ENCODE peak calls at places on chromosomes 11 and 22, in ten cellular contexts. F is lower lobe of right lung, V is kidney, P is body of pancreas, L is PC-9, D is uterus, I is esophagus squamous epithelium, B is stomach, H is breast epithelium, Y is DND-41. O is an unnamed sample.

GRCh38 chr11:106990322-106990721 is 28.0 kb downstream of the GUCY1A2 start:
- DNase-seq in F (no peak), V (peak; percentile 66), P (no peak), L (no peak), D (no peak), I (no peak), B (no peak), H (no peak), Y (no peak), O (no peak)

GRCh38 chr11:110711776-110712642 is at the start of gene ARHGAP20:
- DNase-seq in F (peak; percentile 84), V (peak; percentile 92), P (peak; percentile 45), L (no peak), D (peak; percentile 77), I (no peak), B (peak; percentile 76), H (peak; percentile 41), Y (no peak), O (peak; percentile 83)

GRCh38 chr11:32713496-32713895 is 81.0 kb downstream of the CCDC73 start:
- DNase-seq in F (no peak), V (no peak), P (no peak), L (peak; percentile 11), D (no peak), I (no peak), B (no peak), H (no peak), Y (no peak), O (no peak)

GRCh38 chr11:115221461-115222069 is 282.6 kb downstream of the CADM1 start:
- DNase-seq in F (no peak), V (no peak), P (no peak), L (no peak), D (no peak), I (no peak), B (no peak), H (no peak), Y (no peak), O (no peak)

GRCh38 chr11:122140535-122140934 is 24.5 kb upstream of the BLID start:
- DNase-seq in F (no peak), V (no peak), P (no peak), L (no peak), D (no peak), I (no peak), B (no peak), H (no peak), Y (no peak), O (no peak)

GRCh38 chr11:82671451-82671850 is 62.2 kb downstream of the FAM181B start:
- DNase-seq in F (no peak), V (no peak), P (no peak), L (no peak), D (no peak), I (no peak), B (no peak), H (no peak), Y (no peak), O (no peak)

GRCh38 chr11:116512841-116513240 is 259.9 kb downstream of the BUD13 start:
- DNase-seq in F (no peak), V (no peak), P (no peak), L (no peak), D (no peak), I (no peak), B (peak; percentile 10), H (no peak), Y (no peak), O (no peak)

GRCh38 chr22:33192156-33192555 is 134.0 kb upstream of the SYN3 start:
- DNase-seq in F (no peak), V (no peak), P (no peak), L (no peak), D (no peak), I (no peak), B (no peak), H (no peak), Y (no peak), O (no peak)

GRCh38 chr22:33909075-33909458 is 11.2 kb downstream of the LARGE1 start:
- DNase-seq in F (no peak), V (no peak), P (no peak), L (no peak), D (peak; percentile 48), I (no peak), B (no peak), H (no peak), Y (no peak), O (peak; percentile 26)

DNA sequence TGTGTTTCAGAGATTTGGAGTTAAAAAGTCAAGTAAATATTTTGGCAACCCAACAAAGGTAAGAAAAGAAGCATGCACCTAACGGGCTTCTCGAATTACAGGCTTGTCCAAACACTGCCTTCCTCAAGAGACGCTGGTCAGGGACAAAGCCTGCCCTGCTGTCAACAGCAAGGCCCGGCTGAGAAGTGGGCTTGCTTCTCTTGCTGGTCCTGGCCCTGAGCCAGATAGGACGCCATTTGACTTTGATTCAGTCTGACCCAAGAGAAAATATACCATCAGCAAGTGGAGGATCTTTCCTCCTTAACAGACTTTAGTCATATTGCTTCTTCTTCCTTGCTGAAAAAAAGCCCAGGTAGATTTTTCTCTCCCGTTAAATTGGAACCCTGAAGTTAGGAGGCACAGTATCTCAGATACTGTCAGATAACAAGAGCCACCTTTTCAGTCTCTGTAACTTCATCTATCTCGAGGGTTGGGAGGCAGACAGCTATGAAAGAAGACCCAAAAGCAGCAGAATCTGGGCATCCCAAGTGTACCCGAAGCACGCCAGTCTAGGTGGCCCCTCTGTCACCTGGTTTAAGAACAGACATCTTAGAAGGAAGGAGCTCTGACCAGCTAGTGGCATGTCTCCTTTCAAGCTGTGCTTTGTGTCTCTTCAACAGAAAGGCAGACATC is 57.5 kb downstream of the C22orf31 start:
- DNase-seq in F (peak; percentile 65), V (no peak), P (peak; percentile 63), L (peak; percentile 19), D (no peak), I (no peak), B (peak; percentile 55), H (peak; percentile 34), Y (no peak), O (no peak)
- H3K4me1 ChIP-seq in F (peaks cover 23% of the 10 kb centered on the region), V (peaks cover 31% of the 10 kb centered on the region), P (peaks cover 60% of the 10 kb centered on the region), L (no peaks in the 10 kb centered on the region), D (no peaks in the 10 kb centered on the region), I (peaks cover 28% of the 10 kb centered on the region), B (peaks cover 32% of the 10 kb centered on the region), H (no peaks in the 10 kb centered on the region), Y (no peaks in the 10 kb centered on the region), O (no peaks in the 10 kb centered on the region)

GRCh38 chr22:35649636-35650250 is 1.5 kb downstream of the APOL6 start:
- DNase-seq in F (no peak), V (no peak), P (no peak), L (no peak), D (no peak), I (no peak), B (no peak), H (no peak), Y (no peak), O (no peak)
- H3K4me3 ChIP-seq in F (peak overlapping the region; percentile 76), V (peak overlapping the region; percentile 87), P (no peak overlapping the region), L (peak overlapping the region; percentile 80), D (peak overlapping the region; percentile 65), I (no peak overlapping the region), B (peak overlapping the region; percentile 85), H (peak overlapping the region; percentile 96), Y (peak overlapping the region; percentile 77), O (peak overlapping the region; percentile 57)

DNA sequence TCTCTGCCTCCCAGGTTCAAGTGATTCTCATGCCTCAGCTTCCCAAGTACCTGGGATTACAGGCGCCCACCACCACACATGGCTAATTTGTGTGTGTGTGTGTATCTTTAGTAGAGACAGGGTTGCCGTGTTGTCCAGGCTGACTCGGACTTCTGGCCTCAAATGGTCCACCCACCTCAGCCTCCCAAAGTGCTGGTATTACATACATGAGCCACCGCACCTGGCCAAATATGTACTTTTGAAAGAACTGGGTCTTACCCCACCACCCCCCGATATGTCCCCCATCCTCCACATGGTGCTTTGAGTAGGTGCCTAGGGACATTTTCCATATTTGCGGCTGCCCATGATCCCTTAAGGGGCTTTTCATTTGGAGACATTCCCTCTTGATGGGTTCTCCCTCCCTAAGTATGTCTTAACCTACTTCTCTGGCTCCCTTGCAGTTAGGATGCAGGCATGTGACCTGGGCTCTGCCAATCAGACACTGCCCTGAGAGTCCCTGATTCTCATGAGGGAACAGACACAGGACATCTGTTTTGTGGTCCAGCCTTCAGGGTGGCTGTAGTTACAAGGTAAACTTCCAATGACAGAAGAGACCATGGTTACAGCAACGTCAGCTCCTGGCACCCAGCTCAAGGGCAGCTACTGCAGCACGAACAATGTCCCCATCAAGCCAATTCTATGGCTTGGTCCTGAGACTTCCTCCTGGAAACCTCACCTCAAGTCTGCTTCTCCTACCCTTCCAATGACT is 48.4 kb downstream of the CHST1 start:
- DNase-seq in F (no peak), V (no peak), P (no peak), L (no peak), D (no peak), I (no peak), B (no peak), H (no peak), Y (no peak), O (no peak)
- TF ChIP-seq CTCF in F (no peak), V (no peak), P (no peak), L (no peak), D (no peak), I (no peak), B (no peak), H (no peak), Y (no peak), O (no peak)

GRCh38 chr11:1069740-1070139 is 4.9 kb upstream of the MUC2 start:
- DNase-seq in F (no peak), V (no peak), P (no peak), L (no peak), D (no peak), I (no peak), B (no peak), H (no peak), Y (no peak), O (no peak)

GRCh38 chr11:1070594-1071462 is 3.8 kb upstream of the MUC2 start:
- DNase-seq in F (peak; percentile 28), V (peak; percentile 59), P (no peak), L (no peak), D (no peak), I (no peak), B (no peak), H (no peak), Y (no peak), O (peak; percentile 33)

GRCh38 chr11:1071571-1072115 is 3.0 kb upstream of the MUC2 start:
- DNase-seq in F (peak; percentile 32), V (peak; percentile 73), P (no peak), L (no peak), D (peak; percentile 12), I (no peak), B (no peak), H (no peak), Y (no peak), O (peak; percentile 54)

GRCh38 chr11:1064167-1064566 is 10.5 kb upstream of the MUC2 start:
- DNase-seq in F (no peak), V (no peak), P (no peak), L (no peak), D (no peak), I (no peak), B (no peak), H (no peak), Y (no peak), O (no peak)

DNA sequence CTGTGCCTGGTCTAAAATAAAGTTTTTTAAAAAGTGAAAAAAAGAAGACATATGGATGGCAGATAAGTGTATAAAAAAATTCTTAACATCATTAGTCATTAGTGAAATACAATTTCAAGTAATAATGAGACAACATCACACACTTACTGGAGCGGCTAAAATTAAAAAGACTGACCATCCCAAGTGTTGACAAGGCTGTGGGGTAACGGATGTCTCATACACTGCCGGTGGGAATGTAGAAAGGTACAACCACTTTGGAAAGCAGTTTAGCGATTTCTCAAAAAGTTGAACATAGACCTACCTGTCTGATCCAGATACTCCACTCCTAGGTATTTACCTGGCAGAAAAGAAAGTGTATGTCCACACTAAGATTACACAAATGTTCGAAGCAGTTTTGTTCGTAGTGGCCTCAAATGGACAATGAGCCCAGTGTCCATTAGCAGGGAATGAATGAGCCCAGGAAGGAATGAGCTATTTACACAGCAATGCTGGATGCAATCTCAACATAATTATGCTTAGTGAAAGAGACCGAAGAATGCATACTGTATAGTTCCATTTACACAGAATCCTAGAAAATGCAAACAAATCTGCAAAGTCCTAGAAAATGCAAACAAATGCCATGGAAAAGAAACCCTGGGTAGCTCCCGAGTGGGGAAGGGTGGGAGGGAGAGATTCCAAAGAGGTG is 6.7 kb upstream of the MUC2 start:
- DNase-seq in F (no peak), V (no peak), P (no peak), L (no peak), D (no peak), I (no peak), B (no peak), H (no peak), Y (no peak), O (no peak)
- H3K4me1 ChIP-seq in F (peaks cover 7% of the 10 kb centered on the region), V (no peaks in the 10 kb centered on the region), P (peaks cover 3% of the 10 kb centered on the region), L (peaks cover 10% of the 10 kb centered on the region), D (no peaks in the 10 kb centered on the region), I (peaks cover 12% of the 10 kb centered on the region), B (peaks cover 2% of the 10 kb centered on the region), H (no peaks in the 10 kb centered on the region), Y (no peaks in the 10 kb centered on the region), O (no peaks in the 10 kb centered on the region)